ENCODE peak calls at places on chromosomes 6 and 20, in six cellular contexts. I is HTR-8/SVneo, X is heart right ventricle, V is A673, A is AG09309, Y is anterior cingulate cortex. N is an unnamed sample.

GRCh38 chr20:43778375-43778774 is 51.6 kb upstream of the GTSF1L start:
- DNase-seq in X (no peak), V (no peak), Y (no peak), I (no peak), A (no peak), N (no peak)

GRCh38 chr20:1272368-1273155 is 6.5 kb downstream of the SNPH start:
- DNase-seq in X (no peak), A (no peak), I (no peak), V (no peak), Y (peak; percentile 79), N (no peak)

GRCh38 chr6:106098383-106099234 is 12.5 kb downstream of the PRDM1 start:
- DNase-seq in V (no peak), I (no peak), X (no peak), A (no peak), Y (no peak), N (no peak)

GRCh38 chr6:130913119-130913518 is 85.9 kb downstream of the SMLR1 start:
- DNase-seq in V (no peak), A (no peak), Y (no peak), X (no peak), I (no peak), N (no peak)

GRCh38 chr20:32474967-32475819 is 109.9 kb downstream of the NOL4L start:
- DNase-seq in V (no peak), Y (peak; percentile 80), X (peak; percentile 91), A (peak; percentile 77), I (peak; percentile 97), N (no peak)

GRCh38 chr6:169520104-169520503 is 181.7 kb downstream of the WDR27 start:
- DNase-seq in I (no peak), V (no peak), X (no peak), A (peak; percentile 44), Y (no peak), N (no peak)

GRCh38 chr6:54493138-54493537 is 184.9 kb downstream of the TINAG start:
- DNase-seq in X (no peak), A (peak; percentile 66), Y (no peak), V (no peak), I (peak; percentile 22), N (no peak)

GRCh38 chr6:33746036-33746600 is 587 bp downstream of the IP6K3 start:
- DNase-seq in A (no peak), I (peak; percentile 67), X (peak; percentile 78), V (peak; percentile 29), Y (peak; percentile 60), N (no peak)

GRCh38 chr6:166173292-166173951 is 5.8 kb upstream of the TBXT start:
- DNase-seq in I (no peak), A (no peak), X (no peak), Y (no peak), V (peak; percentile 89), N (no peak)